ENCODE peak calls at places on chromosomes 3 and 15, in five cellular contexts. W is left colon; T is activated CD4-positive, alpha-beta memory T cell treated with anti-CD3 and anti-CD28 coated beads, Interleukin-2, amount 10 ng/mL, durations not matched to agents 7 days and 5 days; Q is Right ventricle myocardium superior; U is posterior cingulate gyrus. H is an unnamed sample.

GRCh38 chr3:139764936-139765335 is 87.2 kb upstream of the NMNAT3 start:
- DNase-seq in W (no peak), T (no peak), Q (no peak), U (no peak), H (no peak)

GRCh38 chr3:15659254-15659975 is 57.9 kb downstream of the BTD start:
- DNase-seq in W (no peak), T (no peak), Q (no peak), U (no peak), H (no peak)

GRCh38 chr3:45479627-45480026 is 91.3 kb downstream of the LARS2 start:
- DNase-seq in W (no peak), T (no peak), Q (no peak), U (no peak), H (no peak)

GRCh38 chr15:69729167-69729748 is 276.6 kb downstream of the RPLP1 start:
- DNase-seq in W (peak; percentile 77), T (peak; percentile 78), Q (peak; percentile 58), U (no peak), H (peak; percentile 69)

GRCh38 chr15:71011503-71012155 is 103.6 kb upstream of the THSD4 start:
- DNase-seq in W (peak; percentile 21), T (no peak), Q (no peak), U (no peak), H (peak; percentile 10)

GRCh38 chr3:65080432-65080831 is 392.6 kb upstream of the ADAMTS9 start:
- DNase-seq in W (no peak), T (no peak), Q (no peak), U (no peak), H (no peak)

GRCh38 chr3:38131621-38132369 is 5.1 kb downstream of the ACAA1 start:
- DNase-seq in W (peak; percentile 52), T (peak; percentile 32), Q (no peak), U (no peak), H (peak; percentile 31)

GRCh38 chr15:83747050-83747717 is 93.3 kb downstream of the ADAMTSL3 start:
- DNase-seq in W (no peak), T (no peak), Q (no peak), U (no peak), H (no peak)

GRCh38 chr3:99858461-99858860 is 40.8 kb downstream of the CMSS1 start:
- DNase-seq in W (no peak), T (no peak), Q (no peak), U (no peak), H (no peak)

GRCh38 chr3:50574280-50574831 is 5.0 kb downstream of the HEMK1 start:
- DNase-seq in W (no peak), T (peak; percentile 72), Q (no peak), U (no peak), H (no peak)

GRCh38 chr3:185042357-185042756 is 110.5 kb downstream of the C3orf70 start:
- DNase-seq in W (no peak), T (no peak), Q (no peak), U (no peak), H (no peak)

GRCh38 chr3:17645074-17645698 is 97.2 kb downstream of the TBC1D5 start:
- DNase-seq in W (no peak), T (no peak), Q (no peak), U (no peak), H (no peak)

H was measured in transverse colon.